ENCODE peak calls at places on chromosomes 2 and 18, in ten cellular contexts. P is AG04450; H is endodermal cell; Q is OCI-LY7; L is cardiac muscle cell; X is mammary epithelial cell; J is neural progenitor cell; F is lung; W is CD8-positive, alpha-beta T cell; V is body of pancreas. T is an unnamed sample.

GRCh38 chr2:35931626-35932025 is 424.0 kb upstream of the CRIM1 start:
- DNase-seq in Q (no peak), P (no peak), H (no peak), W (no peak), F (no peak), L (no peak), X (no peak), J (no peak), V (no peak), T (no peak)

GRCh38 chr2:19747310-19748072 is 154.3 kb downstream of the TTC32 start:
- DNase-seq in H (no peak), Q (no peak), X (no peak), J (no peak), L (no peak), P (no peak), W (no peak), F (no peak), V (no peak), T (no peak)

GRCh38 chr2:202642567-202642966 is 7.8 kb downstream of the FAM117B start:
- DNase-seq in W (no peak), Q (no peak), L (no peak), X (no peak), P (no peak), H (no peak), J (no peak), F (no peak), V (no peak), T (no peak)

GRCh38 chr2:220034356-220035121 is 407.1 kb downstream of the SLC4A3 start:
- DNase-seq in V (no peak), L (peak; percentile 73), J (no peak), W (no peak), Q (no peak), F (no peak), H (no peak), P (peak; percentile 50), X (peak; percentile 37), T (peak; percentile 7)

GRCh38 chr2:12236136-12236834 is 480.5 kb upstream of the TRIB2 start:
- DNase-seq in J (no peak), Q (no peak), L (peak; percentile 50), P (no peak), V (no peak), W (no peak), F (no peak), X (no peak), H (no peak), T (no peak)

GRCh38 chr2:189350515-189351209 is 90.6 kb upstream of the WDR75 start:
- DNase-seq in W (no peak), J (no peak), P (peak; percentile 60), Q (no peak), V (peak; percentile 53), L (peak; percentile 78), H (no peak), F (no peak), X (peak; percentile 70), T (peak; percentile 71)

GRCh38 chr2:108575132-108575966 is 41.1 kb downstream of the LIMS1 start:
- DNase-seq in Q (peak; percentile 30), F (no peak), L (peak; percentile 55), V (no peak), J (peak; percentile 61), P (peak; percentile 86), H (no peak), X (peak; percentile 44), W (no peak), T (no peak)

GRCh38 chr18:59517446-59518171 is 158.5 kb upstream of the LMAN1 start:
- DNase-seq in H (peak; percentile 84), L (peak; percentile 33), V (no peak), P (no peak), J (peak; percentile 58), W (no peak), Q (no peak), X (no peak), F (no peak), T (peak; percentile 2)

GRCh38 chr2:44033947-44034346 is 38.2 kb upstream of the LRPPRC start:
- DNase-seq in Q (no peak), H (no peak), L (no peak), W (no peak), P (no peak), V (no peak), J (no peak), F (no peak), X (no peak), T (no peak)

GRCh38 chr18:35172009-35172408 is 68.8 kb upstream of the ZNF397 start:
- DNase-seq in Q (no peak), J (no peak), P (no peak), H (no peak), X (no peak), W (no peak), L (no peak), F (no peak), V (no peak), T (no peak)

GRCh38 chr18:35176925-35177324 is 63.9 kb upstream of the ZNF397 start:
- DNase-seq in P (no peak), W (no peak), J (no peak), Q (no peak), H (no peak), X (no peak), L (no peak), V (no peak), F (no peak), T (no peak)

GRCh38 chr18:35172451-35173035 is 68.3 kb upstream of the ZNF397 start:
- DNase-seq in L (peak; percentile 49), P (no peak), X (no peak), Q (no peak), W (no peak), F (no peak), V (no peak), J (no peak), H (no peak), T (no peak)

GRCh38 chr18:35174093-35174731 is 66.6 kb upstream of the ZNF397 start:
- DNase-seq in P (no peak), Q (peak; percentile 83), X (no peak), F (no peak), W (no peak), V (no peak), H (no peak), J (no peak), L (peak; percentile 25), T (peak; percentile 41)

GRCh38 chr18:35171315-35171987 is 69.4 kb upstream of the ZNF397 start:
- DNase-seq in H (no peak), Q (no peak), P (no peak), W (no peak), J (no peak), F (no peak), L (no peak), X (no peak), V (no peak), T (no peak)
- H3K27ac ChIP-seq in H (no peak overlapping the region), Q (no peak overlapping the region), P (no peak overlapping the region), W (no peak overlapping the region), J (no peak overlapping the region), F (no peak overlapping the region), L (no peak overlapping the region), X (no peak overlapping the region), V (peak overlapping the region; percentile 7), T (no peak overlapping the region)

GRCh38 chr2:121805767-121806145 is 50.3 kb downstream of the TSN start:
- DNase-seq in L (no peak), H (no peak), P (no peak), J (no peak), X (no peak), Q (no peak), F (no peak), V (no peak), W (no peak), T (no peak)

GRCh38 chr2:121801916-121802315 is 46.5 kb downstream of the TSN start:
- DNase-seq in H (no peak), Q (no peak), W (no peak), V (no peak), F (no peak), P (no peak), X (no peak), J (no peak), L (no peak), T (no peak)

GRCh38 chr2:121803503-121803902 is 48.1 kb downstream of the TSN start:
- DNase-seq in L (no peak), F (no peak), X (no peak), H (no peak), Q (peak; percentile 76), V (no peak), W (no peak), P (no peak), J (no peak), T (no peak)

GRCh38 chr2:121804340-121804739 is 48.9 kb downstream of the TSN start:
- DNase-seq in J (no peak), X (no peak), Q (peak; percentile 89), P (no peak), F (no peak), H (peak; percentile 66), W (no peak), L (peak; percentile 32), V (no peak), T (peak; percentile 93)

GRCh38 chr2:121804997-121805766 is 49.7 kb downstream of the TSN start:
- DNase-seq in W (no peak), V (no peak), X (no peak), L (no peak), P (no peak), H (no peak), Q (peak; percentile 30), F (no peak), J (no peak), T (no peak)
- H3K4me3 ChIP-seq in W (no peak overlapping the region), V (no peak overlapping the region), X (no peak overlapping the region), L (no peak overlapping the region), P (no peak overlapping the region), H (no peak overlapping the region), Q (peak overlapping the region; percentile 45), F (no peak overlapping the region), J (no peak overlapping the region), T (no peak overlapping the region)

GRCh38 chr18:11791131-11791530 is 60.1 kb upstream of the CHMP1B start:
- DNase-seq in J (no peak), W (no peak), F (no peak), Q (no peak), X (no peak), V (no peak), P (no peak), H (no peak), L (no peak), T (no peak)
- H3K27ac ChIP-seq in J (peak overlapping the region; percentile 16), W (no peak overlapping the region), F (no peak overlapping the region), Q (no peak overlapping the region), X (no peak overlapping the region), V (no peak overlapping the region), P (no peak overlapping the region), H (no peak overlapping the region), L (no peak overlapping the region), T (no peak overlapping the region)

GRCh38 chr2:127104881-127105655 is 1.9 kb downstream of the BIN1 start:
- DNase-seq in X (no peak), L (peak; percentile 22), P (no peak), F (no peak), H (peak; percentile 64), W (no peak), J (peak; percentile 30), V (no peak), Q (no peak), T (peak; percentile 62)

GRCh38 chr2:127101756-127102463 is 5.0 kb downstream of the BIN1 start:
- DNase-seq in L (no peak), W (no peak), J (no peak), H (no peak), V (no peak), X (no peak), F (no peak), P (no peak), Q (no peak), T (no peak)

GRCh38 chr2:127104166-127104660 is 2.7 kb downstream of the BIN1 start:
- DNase-seq in W (no peak), H (no peak), Q (no peak), V (no peak), P (no peak), F (no peak), J (no peak), L (no peak), X (no peak), T (no peak)

GRCh38 chr2:127102464-127103242 is 4.3 kb downstream of the BIN1 start:
- DNase-seq in X (no peak), F (no peak), V (no peak), J (no peak), H (no peak), L (no peak), W (no peak), Q (no peak), P (no peak), T (no peak)

GRCh38 chr2:127103243-127104165 is 3.5 kb downstream of the BIN1 start:
- DNase-seq in V (no peak), F (no peak), W (no peak), H (no peak), X (no peak), P (no peak), J (no peak), Q (no peak), L (no peak), T (peak; percentile 81)
- H3K4me3 ChIP-seq in V (no peak overlapping the region), F (no peak overlapping the region), W (no peak overlapping the region), H (no peak overlapping the region), X (no peak overlapping the region), P (no peak overlapping the region), J (no peak overlapping the region), Q (no peak overlapping the region), L (no peak overlapping the region), T (no peak overlapping the region)